ENCODE peak calls at places on chromosome 15, in eight cellular contexts. One of them, this sample, is unnamed.

GRCh38 chr15:66838671-66839239 is 136.7 kb downstream of the SMAD6 start:
- DNase-seq in glutamatergic neuron: no peak
- DNase-seq in NCI-H1105: no peak
- DNase-seq in LoVo: peak; percentile 23
- DNase-seq in NCI-H1436: no peak
- DNase-seq in SW480: peak; percentile 27
- DNase-seq in NCI-H1694 treated with DMSO at 0.1 percent for 48 hours: no peak
- DNase-seq in activated CD4-positive, alpha-beta T cell treated with anti-CD3 and anti-CD28 coated beads for 36 hours: no peak
- DNase-seq in this sample: peak; percentile 63

GRCh38 chr15:68113273-68113672 is 59.2 kb downstream of the PIAS1 start:
- DNase-seq in glutamatergic neuron: no peak
- DNase-seq in NCI-H1105: no peak
- DNase-seq in LoVo: no peak
- DNase-seq in NCI-H1436: no peak
- DNase-seq in SW480: no peak
- DNase-seq in NCI-H1694 treated with DMSO at 0.1 percent for 48 hours: no peak
- DNase-seq in activated CD4-positive, alpha-beta T cell treated with anti-CD3 and anti-CD28 coated beads for 36 hours: no peak
- DNase-seq in this sample: peak; percentile 28

GRCh38 chr15:100919481-100920405 is 586 bp downstream of the LRRK1 start:
- DNase-seq in glutamatergic neuron: no peak
- DNase-seq in NCI-H1105: no peak
- DNase-seq in LoVo: no peak
- DNase-seq in NCI-H1436: no peak
- DNase-seq in SW480: peak; percentile 35
- DNase-seq in NCI-H1694 treated with DMSO at 0.1 percent for 48 hours: no peak
- DNase-seq in activated CD4-positive, alpha-beta T cell treated with anti-CD3 and anti-CD28 coated beads for 36 hours: peak; percentile 38
- DNase-seq in this sample: peak; percentile 45

GRCh38 chr15:33424025-33424424 is 113.3 kb downstream of the RYR3 start:
- DNase-seq in glutamatergic neuron: no peak
- DNase-seq in NCI-H1105: no peak
- DNase-seq in LoVo: no peak
- DNase-seq in NCI-H1436: no peak
- DNase-seq in SW480: no peak
- DNase-seq in NCI-H1694 treated with DMSO at 0.1 percent for 48 hours: no peak
- DNase-seq in activated CD4-positive, alpha-beta T cell treated with anti-CD3 and anti-CD28 coated beads for 36 hours: no peak
- DNase-seq in this sample: no peak

GRCh38 chr15:89167267-89168176 is 53.9 kb downstream of the RLBP1 start:
- DNase-seq in glutamatergic neuron: no peak
- DNase-seq in NCI-H1105: no peak
- DNase-seq in LoVo: peak; percentile 60
- DNase-seq in NCI-H1436: no peak
- DNase-seq in SW480: peak; percentile 85
- DNase-seq in NCI-H1694 treated with DMSO at 0.1 percent for 48 hours: no peak
- DNase-seq in activated CD4-positive, alpha-beta T cell treated with anti-CD3 and anti-CD28 coated beads for 36 hours: peak; percentile 85
- DNase-seq in this sample: peak; percentile 70

GRCh38 chr15:75891895-75892294 is 11.8 kb upstream of the FBXO22 start:
- DNase-seq in glutamatergic neuron: no peak
- DNase-seq in NCI-H1105: no peak
- DNase-seq in LoVo: no peak
- DNase-seq in NCI-H1436: no peak
- DNase-seq in SW480: peak; percentile 9
- DNase-seq in NCI-H1694 treated with DMSO at 0.1 percent for 48 hours: no peak
- DNase-seq in activated CD4-positive, alpha-beta T cell treated with anti-CD3 and anti-CD28 coated beads for 36 hours: no peak
- DNase-seq in this sample: peak; percentile 84

GRCh38 chr15:43329222-43329959 is 982 bp downstream of the LCMT2 start:
- DNase-seq in glutamatergic neuron: no peak
- DNase-seq in NCI-H1105: no peak
- DNase-seq in LoVo: no peak
- DNase-seq in NCI-H1436: no peak
- DNase-seq in SW480: no peak
- DNase-seq in NCI-H1694 treated with DMSO at 0.1 percent for 48 hours: no peak
- DNase-seq in activated CD4-positive, alpha-beta T cell treated with anti-CD3 and anti-CD28 coated beads for 36 hours: peak; percentile 9
- DNase-seq in this sample: peak; percentile 41

GRCh38 chr15:98775498-98776230 is 127.3 kb downstream of the IGF1R start:
- DNase-seq in glutamatergic neuron: no peak
- DNase-seq in NCI-H1105: no peak
- DNase-seq in LoVo: no peak
- DNase-seq in NCI-H1436: no peak
- DNase-seq in SW480: no peak
- DNase-seq in NCI-H1694 treated with DMSO at 0.1 percent for 48 hours: no peak
- DNase-seq in activated CD4-positive, alpha-beta T cell treated with anti-CD3 and anti-CD28 coated beads for 36 hours: no peak
- DNase-seq in this sample: no peak

GRCh38 chr15:70190296-70190695 is 92.6 kb upstream of the TLE3 start:
- DNase-seq in glutamatergic neuron: no peak
- DNase-seq in NCI-H1105: no peak
- DNase-seq in LoVo: no peak
- DNase-seq in NCI-H1436: no peak
- DNase-seq in SW480: no peak
- DNase-seq in NCI-H1694 treated with DMSO at 0.1 percent for 48 hours: no peak
- DNase-seq in activated CD4-positive, alpha-beta T cell treated with anti-CD3 and anti-CD28 coated beads for 36 hours: no peak
- DNase-seq in this sample: no peak

GRCh38 chr15:25710184-25710583 is 152.9 kb downstream of the ATP10A start:
- DNase-seq in glutamatergic neuron: peak; percentile 72
- DNase-seq in NCI-H1105: no peak
- DNase-seq in LoVo: peak; percentile 43
- DNase-seq in NCI-H1436: no peak
- DNase-seq in SW480: peak; percentile 12
- DNase-seq in NCI-H1694 treated with DMSO at 0.1 percent for 48 hours: no peak
- DNase-seq in activated CD4-positive, alpha-beta T cell treated with anti-CD3 and anti-CD28 coated beads for 36 hours: peak; percentile 75
- DNase-seq in this sample: peak; percentile 18

GRCh38 chr15:48963524-48964113 is at the start of gene SHC4:
- DNase-seq in glutamatergic neuron: peak; percentile 63
- DNase-seq in NCI-H1105: peak; percentile 44
- DNase-seq in LoVo: peak; percentile 83
- DNase-seq in NCI-H1436: peak; percentile 21
- DNase-seq in SW480: peak; percentile 80
- DNase-seq in NCI-H1694 treated with DMSO at 0.1 percent for 48 hours: peak; percentile 67
- DNase-seq in activated CD4-positive, alpha-beta T cell treated with anti-CD3 and anti-CD28 coated beads for 36 hours: peak; percentile 29
- DNase-seq in this sample: peak; percentile 86

This sample was measured in EL.